ENCODE peak calls at places on chromosomes 13 and 19, in eight cellular contexts. One of them, this sample, is unnamed.

GRCh38 chr13:37068962-37069361 is 9.5 kb upstream of the SUPT20H start:
- DNase-seq in Peyer's patch: no peak
- DNase-seq in heart right ventricle: no peak
- DNase-seq in neuronal stem cell: no peak
- DNase-seq in ovary: no peak
- DNase-seq in IMR-90: peak
- DNase-seq in RWPE1: no peak
- DNase-seq in CD8-positive, alpha-beta T cell: no peak
- DNase-seq in this sample: no peak

GRCh38 chr19:18239303-18239702 is 13.1 kb upstream of the PDE4C start:
- DNase-seq in Peyer's patch: no peak
- DNase-seq in heart right ventricle: no peak
- DNase-seq in neuronal stem cell: no peak
- DNase-seq in ovary: no peak
- DNase-seq in IMR-90: no peak
- DNase-seq in RWPE1: no peak
- DNase-seq in CD8-positive, alpha-beta T cell: no peak
- DNase-seq in this sample: no peak

GRCh38 chr13:74087304-74087703 is 46.9 kb downstream of the KLF12 start:
- DNase-seq in Peyer's patch: no peak
- DNase-seq in heart right ventricle: no peak
- DNase-seq in neuronal stem cell: no peak
- DNase-seq in ovary: no peak
- DNase-seq in IMR-90: no peak
- DNase-seq in RWPE1: no peak
- DNase-seq in CD8-positive, alpha-beta T cell: no peak
- DNase-seq in this sample: no peak

GRCh38 chr19:30411714-30412113 is 39.5 kb downstream of the ZNF536 start:
- DNase-seq in Peyer's patch: no peak
- DNase-seq in heart right ventricle: no peak
- DNase-seq in neuronal stem cell: no peak
- DNase-seq in ovary: no peak
- DNase-seq in IMR-90: no peak
- DNase-seq in RWPE1: no peak
- DNase-seq in CD8-positive, alpha-beta T cell: no peak
- DNase-seq in this sample: no peak

GRCh38 chr13:35720290-35720689 is 243.8 kb upstream of the MAB21L1 start:
- DNase-seq in Peyer's patch: no peak
- DNase-seq in heart right ventricle: no peak
- DNase-seq in neuronal stem cell: no peak
- DNase-seq in ovary: no peak
- DNase-seq in IMR-90: no peak
- DNase-seq in RWPE1: peak
- DNase-seq in CD8-positive, alpha-beta T cell: no peak
- DNase-seq in this sample: peak

GRCh38 chr13:107866666-107867623 is 348.4 kb downstream of the LIG4 start:
- DNase-seq in Peyer's patch: no peak
- DNase-seq in heart right ventricle: no peak
- DNase-seq in neuronal stem cell: peak
- DNase-seq in ovary: no peak
- DNase-seq in IMR-90: peak
- DNase-seq in RWPE1: no peak
- DNase-seq in CD8-positive, alpha-beta T cell: no peak
- DNase-seq in this sample: no peak

GRCh38 chr13:95156208-95156607 is 145.0 kb downstream of the ABCC4 start:
- DNase-seq in Peyer's patch: no peak
- DNase-seq in heart right ventricle: no peak
- DNase-seq in neuronal stem cell: no peak
- DNase-seq in ovary: no peak
- DNase-seq in IMR-90: peak
- DNase-seq in RWPE1: peak
- DNase-seq in CD8-positive, alpha-beta T cell: no peak
- DNase-seq in this sample: no peak

GRCh38 chr13:76820759-76821158 is 65.4 kb downstream of the KCTD12 start:
- DNase-seq in Peyer's patch: no peak
- DNase-seq in heart right ventricle: peak
- DNase-seq in neuronal stem cell: no peak
- DNase-seq in ovary: peak
- DNase-seq in IMR-90: no peak
- DNase-seq in RWPE1: no peak
- DNase-seq in CD8-positive, alpha-beta T cell: no peak
- DNase-seq in this sample: no peak

GRCh38 chr13:38045278-38046048 is 175.9 kb upstream of the TRPC4 start:
- DNase-seq in Peyer's patch: no peak
- DNase-seq in heart right ventricle: no peak
- DNase-seq in neuronal stem cell: peak
- DNase-seq in ovary: no peak
- DNase-seq in IMR-90: peak
- DNase-seq in RWPE1: peak
- DNase-seq in CD8-positive, alpha-beta T cell: no peak
- DNase-seq in this sample: no peak

GRCh38 chr13:73657821-73658540 is 476.2 kb downstream of the KLF12 start:
- DNase-seq in Peyer's patch: no peak
- DNase-seq in heart right ventricle: peak
- DNase-seq in neuronal stem cell: no peak
- DNase-seq in ovary: no peak
- DNase-seq in IMR-90: no peak
- DNase-seq in RWPE1: no peak
- DNase-seq in CD8-positive, alpha-beta T cell: no peak
- DNase-seq in this sample: no peak

GRCh38 chr13:36131931-36132297 is 732 bp upstream of the DCLK1 start:
- DNase-seq in Peyer's patch: no peak
- DNase-seq in heart right ventricle: peak
- DNase-seq in neuronal stem cell: no peak
- DNase-seq in ovary: peak
- DNase-seq in IMR-90: no peak
- DNase-seq in RWPE1: no peak
- DNase-seq in CD8-positive, alpha-beta T cell: no peak
- DNase-seq in this sample: no peak

GRCh38 chr13:102768914-102769313 is 4.7 kb downstream of the TEX30 start:
- DNase-seq in Peyer's patch: no peak
- DNase-seq in heart right ventricle: no peak
- DNase-seq in neuronal stem cell: no peak
- DNase-seq in ovary: no peak
- DNase-seq in IMR-90: no peak
- DNase-seq in RWPE1: no peak
- DNase-seq in CD8-positive, alpha-beta T cell: no peak
- DNase-seq in this sample: no peak

GRCh38 chr19:48539503-48540096 is 12.4 kb upstream of the SULT2B1 start:
- DNase-seq in Peyer's patch: no peak
- DNase-seq in heart right ventricle: no peak
- DNase-seq in neuronal stem cell: no peak
- DNase-seq in ovary: no peak
- DNase-seq in IMR-90: peak
- DNase-seq in RWPE1: no peak
- DNase-seq in CD8-positive, alpha-beta T cell: no peak
- DNase-seq in this sample: peak

GRCh38 chr19:2524840-2525723 is 49.2 kb downstream of the GADD45B start:
- DNase-seq in Peyer's patch: no peak
- DNase-seq in heart right ventricle: no peak
- DNase-seq in neuronal stem cell: no peak
- DNase-seq in ovary: no peak
- DNase-seq in IMR-90: peak
- DNase-seq in RWPE1: peak
- DNase-seq in CD8-positive, alpha-beta T cell: no peak
- DNase-seq in this sample: peak

GRCh38 chr19:6457958-6458694 is 1.5 kb downstream of the SLC25A23 start:
- DNase-seq in Peyer's patch: no peak
- DNase-seq in heart right ventricle: no peak
- DNase-seq in neuronal stem cell: no peak
- DNase-seq in ovary: no peak
- DNase-seq in IMR-90: no peak
- DNase-seq in RWPE1: no peak
- DNase-seq in CD8-positive, alpha-beta T cell: no peak
- DNase-seq in this sample: no peak

GRCh38 chr13:106617561-106617960 is 49.6 kb upstream of the ARGLU1 start:
- DNase-seq in Peyer's patch: no peak
- DNase-seq in heart right ventricle: no peak
- DNase-seq in neuronal stem cell: peak
- DNase-seq in ovary: no peak
- DNase-seq in IMR-90: peak
- DNase-seq in RWPE1: peak
- DNase-seq in CD8-positive, alpha-beta T cell: no peak
- DNase-seq in this sample: peak
- H3K27ac ChIP-seq in Peyer's patch: no peak
- H3K27ac ChIP-seq in heart right ventricle: no peak
- H3K27ac ChIP-seq in neuronal stem cell: peak
- H3K27ac ChIP-seq in ovary: no peak
- H3K27ac ChIP-seq in IMR-90: no peak
- H3K27ac ChIP-seq in RWPE1: no peak
- H3K27ac ChIP-seq in CD8-positive, alpha-beta T cell: no peak
- H3K27ac ChIP-seq in this sample: no peak

GRCh38 chr13:99207511-99207910 is 6.9 kb downstream of the UBAC2 start:
- DNase-seq in Peyer's patch: no peak
- DNase-seq in heart right ventricle: no peak
- DNase-seq in neuronal stem cell: no peak
- DNase-seq in ovary: no peak
- DNase-seq in IMR-90: no peak
- DNase-seq in RWPE1: no peak
- DNase-seq in CD8-positive, alpha-beta T cell: no peak
- DNase-seq in this sample: no peak

GRCh38 chr13:99206873-99207272 is 6.2 kb downstream of the UBAC2 start:
- DNase-seq in Peyer's patch: no peak
- DNase-seq in heart right ventricle: no peak
- DNase-seq in neuronal stem cell: no peak
- DNase-seq in ovary: no peak
- DNase-seq in IMR-90: no peak
- DNase-seq in RWPE1: no peak
- DNase-seq in CD8-positive, alpha-beta T cell: no peak
- DNase-seq in this sample: no peak

GRCh38 chr13:99203601-99204579 is 3.2 kb downstream of the UBAC2 start:
- DNase-seq in Peyer's patch: no peak
- DNase-seq in heart right ventricle: no peak
- DNase-seq in neuronal stem cell: no peak
- DNase-seq in ovary: no peak
- DNase-seq in IMR-90: no peak
- DNase-seq in RWPE1: no peak
- DNase-seq in CD8-positive, alpha-beta T cell: no peak
- DNase-seq in this sample: no peak

GRCh38 chr13:99206226-99206625 is 5.6 kb downstream of the UBAC2 start:
- DNase-seq in Peyer's patch: no peak
- DNase-seq in heart right ventricle: no peak
- DNase-seq in neuronal stem cell: no peak
- DNase-seq in ovary: no peak
- DNase-seq in IMR-90: no peak
- DNase-seq in RWPE1: no peak
- DNase-seq in CD8-positive, alpha-beta T cell: no peak
- DNase-seq in this sample: no peak

GRCh38 chr13:99205621-99206220 is 5.1 kb downstream of the UBAC2 start:
- DNase-seq in Peyer's patch: no peak
- DNase-seq in heart right ventricle: no peak
- DNase-seq in neuronal stem cell: no peak
- DNase-seq in ovary: no peak
- DNase-seq in IMR-90: no peak
- DNase-seq in RWPE1: no peak
- DNase-seq in CD8-positive, alpha-beta T cell: no peak
- DNase-seq in this sample: no peak
- H3K27ac ChIP-seq in Peyer's patch: no peak
- H3K27ac ChIP-seq in heart right ventricle: no peak
- H3K27ac ChIP-seq in neuronal stem cell: no peak
- H3K27ac ChIP-seq in ovary: no peak
- H3K27ac ChIP-seq in IMR-90: no peak
- H3K27ac ChIP-seq in RWPE1: no peak
- H3K27ac ChIP-seq in CD8-positive, alpha-beta T cell: no peak
- H3K27ac ChIP-seq in this sample: no peak

GRCh38 chr13:113367020-113367560 is 3.2 kb upstream of the GRTP1 start:
- DNase-seq in Peyer's patch: no peak
- DNase-seq in heart right ventricle: no peak
- DNase-seq in neuronal stem cell: no peak
- DNase-seq in ovary: no peak
- DNase-seq in IMR-90: no peak
- DNase-seq in RWPE1: no peak
- DNase-seq in CD8-positive, alpha-beta T cell: no peak
- DNase-seq in this sample: no peak

GRCh38 chr13:113364371-113364932 is 522 bp upstream of the GRTP1 start:
- DNase-seq in Peyer's patch: no peak
- DNase-seq in heart right ventricle: no peak
- DNase-seq in neuronal stem cell: peak
- DNase-seq in ovary: no peak
- DNase-seq in IMR-90: no peak
- DNase-seq in RWPE1: no peak
- DNase-seq in CD8-positive, alpha-beta T cell: no peak
- DNase-seq in this sample: no peak

GRCh38 chr13:113365551-113365971 is 1.6 kb upstream of the GRTP1 start:
- DNase-seq in Peyer's patch: no peak
- DNase-seq in heart right ventricle: no peak
- DNase-seq in neuronal stem cell: no peak
- DNase-seq in ovary: no peak
- DNase-seq in IMR-90: no peak
- DNase-seq in RWPE1: no peak
- DNase-seq in CD8-positive, alpha-beta T cell: no peak
- DNase-seq in this sample: no peak

GRCh38 chr13:113364933-113365371 is 1.0 kb upstream of the GRTP1 start:
- DNase-seq in Peyer's patch: no peak
- DNase-seq in heart right ventricle: no peak
- DNase-seq in neuronal stem cell: no peak
- DNase-seq in ovary: peak
- DNase-seq in IMR-90: no peak
- DNase-seq in RWPE1: no peak
- DNase-seq in CD8-positive, alpha-beta T cell: no peak
- DNase-seq in this sample: no peak

DNA sequence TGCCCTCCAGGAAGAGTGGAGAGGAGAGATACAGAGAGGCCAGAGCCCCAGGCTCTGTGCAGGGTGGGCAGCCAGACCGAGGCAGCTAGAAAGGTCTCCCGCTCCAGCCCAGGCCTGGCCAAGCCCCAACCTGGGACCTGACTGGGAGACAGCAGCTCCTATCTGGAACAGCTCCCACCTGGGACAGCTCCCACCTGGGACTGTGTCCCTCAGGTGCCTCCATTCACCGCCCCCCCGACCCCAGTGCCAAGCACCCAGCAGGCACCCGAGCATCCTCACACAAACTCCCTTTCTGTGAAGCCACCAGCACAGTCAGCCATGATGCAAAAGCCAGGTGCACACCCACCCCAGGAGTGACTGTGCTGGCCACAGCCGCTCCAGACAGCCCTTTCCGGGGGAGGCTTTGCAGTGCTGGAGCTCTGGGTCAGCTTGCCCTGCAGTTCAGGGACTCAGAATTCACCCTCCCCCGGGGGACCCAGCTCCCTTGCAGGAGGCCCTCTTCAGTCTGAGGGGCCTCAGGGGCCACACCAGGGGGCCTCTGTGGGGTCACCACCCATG is 2.2 kb upstream of the GRTP1 start:
- DNase-seq in Peyer's patch: no peak
- DNase-seq in heart right ventricle: no peak
- DNase-seq in neuronal stem cell: no peak
- DNase-seq in ovary: no peak
- DNase-seq in IMR-90: peak
- DNase-seq in RWPE1: no peak
- DNase-seq in CD8-positive, alpha-beta T cell: no peak
- DNase-seq in this sample: no peak
- H3K27ac ChIP-seq in Peyer's patch: no peak
- H3K27ac ChIP-seq in heart right ventricle: no peak
- H3K27ac ChIP-seq in neuronal stem cell: no peak
- H3K27ac ChIP-seq in ovary: no peak
- H3K27ac ChIP-seq in IMR-90: no peak
- H3K27ac ChIP-seq in RWPE1: no peak
- H3K27ac ChIP-seq in CD8-positive, alpha-beta T cell: no peak
- H3K27ac ChIP-seq in this sample: no peak

GRCh38 chr19:3563689-3564269 is 6.4 kb upstream of the MFSD12 start:
- DNase-seq in Peyer's patch: no peak
- DNase-seq in heart right ventricle: no peak
- DNase-seq in neuronal stem cell: no peak
- DNase-seq in ovary: no peak
- DNase-seq in IMR-90: no peak
- DNase-seq in RWPE1: no peak
- DNase-seq in CD8-positive, alpha-beta T cell: no peak
- DNase-seq in this sample: no peak
- H3K27ac ChIP-seq in Peyer's patch: no peak
- H3K27ac ChIP-seq in heart right ventricle: no peak
- H3K27ac ChIP-seq in neuronal stem cell: no peak
- H3K27ac ChIP-seq in ovary: no peak
- H3K27ac ChIP-seq in IMR-90: no peak
- H3K27ac ChIP-seq in RWPE1: no peak
- H3K27ac ChIP-seq in CD8-positive, alpha-beta T cell: no peak
- H3K27ac ChIP-seq in this sample: no peak

This sample was measured in epithelial cell of prostate.